ENCODE peak calls at places on chromosomes 7 and 10, in five cellular contexts. M is bronchial epithelial cell, V is choroid plexus epithelial cell, N is brain microvascular endothelial cell, Z is heart right ventricle. T is an unnamed sample.

GRCh38 chr7:46930336-46930735 is 651.6 kb downstream of the TNS3 start:
- DNase-seq in M (peak), V (peak), N (peak), Z (no peak), T (no peak)

GRCh38 chr7:67426654-67427053 is 430.0 kb downstream of the TYW1 start:
- DNase-seq in M (no peak), V (no peak), N (no peak), Z (no peak), T (no peak)

GRCh38 chr10:122376364-122376961 is 2.0 kb downstream of the PLEKHA1 start:
- DNase-seq in M (peak), V (no peak), N (no peak), Z (no peak), T (no peak)

GRCh38 chr10:34505338-34505737 is 309.8 kb downstream of the PARD3 start:
- DNase-seq in M (no peak), V (peak), N (no peak), Z (no peak), T (no peak)

GRCh38 chr7:33946094-33946699 is 40.9 kb downstream of the BMPER start:
- DNase-seq in M (peak), V (no peak), N (no peak), Z (no peak), T (no peak)

GRCh38 chr10:47025540-47026300 is 114.5 kb downstream of the PTPN20 start:
- DNase-seq in M (no peak), V (peak), N (peak), Z (no peak), T (no peak)

GRCh38 chr7:31553636-31554035 is 39.7 kb downstream of the ITPRID1 start:
- DNase-seq in M (no peak), V (no peak), N (no peak), Z (no peak), T (no peak)

GRCh38 chr7:149856-150636 is 42.3 kb upstream of the FAM20C start:
- DNase-seq in M (peak), V (no peak), N (no peak), Z (peak), T (no peak)

GRCh38 chr7:35828817-35829216 is 28.0 kb downstream of the SEPTIN7 start:
- DNase-seq in M (peak), V (no peak), N (no peak), Z (no peak), T (no peak)

GRCh38 chr10:124742418-124743187 is 1.6 kb downstream of the FAM53B start:
- DNase-seq in M (peak), V (peak), N (peak), Z (no peak), T (no peak)
- TF ChIP-seq CTCF in M (peak), V (peak), N (peak), Z (no peak), T (peak)

GRCh38 chr10:64115913-64116643 is 594.9 kb downstream of the REEP3 start:
- DNase-seq in M (peak), V (peak), N (peak), Z (no peak), T (peak)
- TF ChIP-seq CTCF in M (peak), V (peak), N (peak), Z (peak), T (peak)

GRCh38 chr10:85558533-85558932 is 808.1 kb downstream of the GRID1 start:
- DNase-seq in M (peak), V (no peak), N (no peak), Z (no peak), T (no peak)

GRCh38 chr10:85557706-85558105 is 808.9 kb downstream of the GRID1 start:
- DNase-seq in M (peak), V (no peak), N (no peak), Z (no peak), T (no peak)

DNA sequence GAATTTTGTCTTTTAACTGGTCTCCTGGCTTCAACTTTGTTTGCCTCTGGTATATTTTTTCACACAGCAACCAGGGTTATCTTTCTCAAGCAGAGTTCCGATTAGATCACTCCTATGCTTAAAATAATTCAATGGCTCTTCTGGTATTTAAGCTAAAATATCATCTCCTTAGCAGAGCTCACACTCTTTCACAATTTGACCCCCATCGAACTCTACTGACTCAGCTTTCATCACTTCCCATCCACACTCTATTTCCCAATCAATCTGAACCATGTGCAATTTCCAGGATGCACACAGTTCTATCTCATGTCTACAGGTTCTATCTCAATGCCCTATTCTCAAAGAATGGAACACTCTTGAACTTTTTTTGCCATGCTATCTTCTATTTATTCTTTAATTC is 809.5 kb downstream of the GRID1 start:
- DNase-seq in M (peak), V (peak), N (peak), Z (no peak), T (no peak)
- TF ChIP-seq CTCF in M (no peak), V (no peak), N (no peak), Z (no peak), T (no peak)

GRCh38 chr10:33132626-33133025 is 174.6 kb upstream of the ITGB1 start:
- DNase-seq in M (peak), V (no peak), N (no peak), Z (no peak), T (no peak)
- TF ChIP-seq CTCF in M (peak), V (peak), N (peak), Z (no peak), T (no peak)

DNA sequence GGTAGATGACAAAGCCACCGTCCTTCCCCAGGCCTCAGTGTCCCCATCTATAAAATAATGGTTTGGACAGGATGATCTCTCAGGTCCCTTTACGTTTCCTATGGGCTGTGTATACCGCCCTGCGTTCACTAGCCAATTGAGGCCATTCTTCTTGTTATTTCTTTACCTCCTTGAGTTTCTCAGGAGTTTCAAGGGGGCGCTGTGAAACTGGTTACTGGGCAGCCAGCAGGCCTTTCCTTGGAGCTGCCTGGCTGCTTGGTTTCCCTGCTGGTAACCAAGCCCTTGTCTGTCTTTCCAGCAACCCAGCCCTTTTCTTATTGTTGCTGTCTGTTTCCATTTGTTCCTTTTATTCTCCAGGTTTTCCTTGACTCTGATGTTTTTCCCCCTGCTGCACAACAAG is 26.9 kb downstream of the FGF8 start:
- DNase-seq in M (no peak), V (peak), N (no peak), Z (no peak), T (peak)
- TF ChIP-seq CTCF in M (no peak), V (peak), N (peak), Z (no peak), T (no peak)

DNA sequence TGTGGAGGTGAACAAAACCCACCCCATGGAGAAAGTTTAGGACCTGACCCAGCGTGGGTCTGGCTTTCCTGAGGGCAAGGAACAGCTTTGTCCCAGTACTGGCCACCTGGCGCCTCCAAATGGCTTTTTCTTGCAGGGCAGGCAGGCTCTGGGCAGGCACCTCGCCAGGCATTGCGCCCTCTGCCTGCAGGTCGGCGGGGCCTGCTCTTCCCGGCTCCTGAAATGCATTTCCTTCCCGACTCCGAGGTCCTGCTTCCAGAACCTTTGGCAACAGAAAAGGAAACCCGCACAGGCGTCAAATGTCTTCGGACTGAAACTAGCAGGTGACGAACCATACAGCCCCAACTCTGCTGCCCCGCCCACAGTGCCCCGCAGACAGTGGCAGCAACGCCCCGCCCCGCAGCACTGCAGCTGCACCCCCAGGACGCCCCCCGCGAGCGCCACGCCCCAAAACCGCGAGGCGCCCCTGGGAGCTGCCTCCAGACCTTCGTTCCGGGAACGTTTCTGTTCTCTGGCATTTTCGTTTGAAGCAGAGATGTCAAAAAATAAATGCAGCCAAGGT is 65.5 kb downstream of the C10orf143 start:
- DNase-seq in M (no peak), V (no peak), N (no peak), Z (no peak), T (no peak)
- TF ChIP-seq CTCF in M (no peak), V (no peak), N (no peak), Z (no peak), T (no peak)

DNA sequence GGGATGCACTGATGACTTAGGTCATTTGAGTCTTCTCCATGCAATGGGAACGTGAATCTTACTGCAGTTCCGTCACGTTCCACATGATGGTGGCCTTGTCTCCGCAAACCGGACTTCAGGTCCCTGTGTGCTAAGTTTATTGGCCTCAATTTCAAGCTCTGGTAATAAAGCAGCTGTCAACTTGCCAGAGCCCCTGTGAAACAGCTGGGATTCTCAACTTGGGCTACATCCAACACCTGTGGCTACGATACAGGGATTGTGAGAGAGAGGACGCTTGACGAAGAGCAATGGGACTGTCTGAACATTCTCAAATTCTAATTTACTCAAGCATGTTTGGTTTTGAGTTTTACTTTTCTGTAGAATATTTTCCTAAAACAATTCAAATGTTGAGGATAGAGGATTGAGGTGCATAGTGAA is 174.2 kb downstream of the PTN start:
- DNase-seq in M (peak), V (peak), N (peak), Z (peak), T (no peak)
- TF ChIP-seq CTCF in M (peak), V (peak), N (peak), Z (peak), T (no peak)